ENCODE peak calls at places on chromosomes 7 and 10, in four cellular contexts. One of them, this sample, is unnamed.

GRCh38 chr7:39606352-39606751 is 17.0 kb upstream of the RALA start:
- DNase-seq in GM12878: no peak
- DNase-seq in HCT116: no peak
- DNase-seq in H1: no peak
- DNase-seq in this sample: no peak

GRCh38 chr7:134742688-134743350 is 36.6 kb upstream of the CALD1 start:
- DNase-seq in GM12878: no peak
- DNase-seq in HCT116: no peak
- DNase-seq in H1: no peak
- DNase-seq in this sample: no peak

GRCh38 chr7:137501561-137501960 is 158.0 kb upstream of the PTN start:
- DNase-seq in GM12878: no peak
- DNase-seq in HCT116: no peak
- DNase-seq in H1: no peak
- DNase-seq in this sample: no peak

GRCh38 chr7:47610506-47611044 is 28.7 kb upstream of the TNS3 start:
- DNase-seq in GM12878: no peak
- DNase-seq in HCT116: no peak
- DNase-seq in H1: no peak
- DNase-seq in this sample: no peak

GRCh38 chr10:15253951-15254807 is 85.7 kb upstream of the NMT2 start:
- DNase-seq in GM12878: peak
- DNase-seq in HCT116: no peak
- DNase-seq in H1: no peak
- DNase-seq in this sample: no peak

GRCh38 chr7:155229548-155230168 is 68.0 kb upstream of the INSIG1 start:
- DNase-seq in GM12878: no peak
- DNase-seq in HCT116: no peak
- DNase-seq in H1: no peak
- DNase-seq in this sample: no peak

GRCh38 chr7:12951397-12951801 is 264.0 kb downstream of the ARL4A start:
- DNase-seq in GM12878: no peak
- DNase-seq in HCT116: peak
- DNase-seq in H1: no peak
- DNase-seq in this sample: no peak

GRCh38 chr7:147722119-147722518 is 868.4 kb upstream of the C7orf33 start:
- DNase-seq in GM12878: no peak
- DNase-seq in HCT116: no peak
- DNase-seq in H1: no peak
- DNase-seq in this sample: no peak

GRCh38 chr7:121485457-121486243 is 89.5 kb upstream of the FAM3C start:
- DNase-seq in GM12878: no peak
- DNase-seq in HCT116: no peak
- DNase-seq in H1: no peak
- DNase-seq in this sample: no peak

GRCh38 chr7:147937428-147937827 is 653.1 kb upstream of the C7orf33 start:
- DNase-seq in GM12878: no peak
- DNase-seq in HCT116: no peak
- DNase-seq in H1: no peak
- DNase-seq in this sample: no peak

GRCh38 chr10:102384606-102385429 is 10.7 kb upstream of the NFKB2 start:
- DNase-seq in GM12878: no peak
- DNase-seq in HCT116: no peak
- DNase-seq in H1: no peak
- DNase-seq in this sample: no peak

GRCh38 chr7:90570373-90570959 is 25.7 kb upstream of the CDK14 start:
- DNase-seq in GM12878: no peak
- DNase-seq in HCT116: no peak
- DNase-seq in H1: no peak
- DNase-seq in this sample: no peak

DNA sequence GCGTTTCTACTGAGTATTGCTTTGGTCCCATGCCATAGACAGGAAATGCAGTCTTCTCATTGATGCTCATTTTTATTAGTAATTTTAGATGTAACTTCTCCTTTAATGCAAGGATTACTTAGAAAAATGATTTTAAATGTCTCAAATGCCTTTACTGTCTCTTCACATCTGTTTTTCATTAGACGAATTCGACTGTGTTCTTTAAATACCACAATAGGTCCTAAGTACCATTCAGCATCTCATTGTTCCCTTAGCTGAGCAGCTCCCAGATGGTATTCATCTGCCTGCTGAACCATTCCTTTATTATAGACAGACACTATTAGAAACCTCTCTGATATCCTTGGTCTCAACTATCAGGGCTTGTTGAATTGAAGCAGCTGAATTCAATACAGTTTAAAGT is 113.6 kb downstream of the LSMEM1 start:
- DNase-seq in GM12878: no peak
- DNase-seq in HCT116: no peak
- DNase-seq in H1: no peak
- DNase-seq in this sample: no peak
- TF ChIP-seq YY1 in GM12878: no peak
- TF ChIP-seq YY1 in HCT116: no peak
- TF ChIP-seq YY1 in H1: no peak
- TF ChIP-seq YY1 in this sample: no peak

GRCh38 chr10:13853854-13854253 is 267.1 kb downstream of the PRPF18 start:
- DNase-seq in GM12878: no peak
- DNase-seq in HCT116: no peak
- DNase-seq in H1: no peak
- DNase-seq in this sample: no peak
- TF ChIP-seq ZNF274 in GM12878: no peak
- TF ChIP-seq ZNF274 in HCT116: no peak
- TF ChIP-seq ZNF274 in H1: no peak
- TF ChIP-seq ZNF274 in this sample: no peak

DNA sequence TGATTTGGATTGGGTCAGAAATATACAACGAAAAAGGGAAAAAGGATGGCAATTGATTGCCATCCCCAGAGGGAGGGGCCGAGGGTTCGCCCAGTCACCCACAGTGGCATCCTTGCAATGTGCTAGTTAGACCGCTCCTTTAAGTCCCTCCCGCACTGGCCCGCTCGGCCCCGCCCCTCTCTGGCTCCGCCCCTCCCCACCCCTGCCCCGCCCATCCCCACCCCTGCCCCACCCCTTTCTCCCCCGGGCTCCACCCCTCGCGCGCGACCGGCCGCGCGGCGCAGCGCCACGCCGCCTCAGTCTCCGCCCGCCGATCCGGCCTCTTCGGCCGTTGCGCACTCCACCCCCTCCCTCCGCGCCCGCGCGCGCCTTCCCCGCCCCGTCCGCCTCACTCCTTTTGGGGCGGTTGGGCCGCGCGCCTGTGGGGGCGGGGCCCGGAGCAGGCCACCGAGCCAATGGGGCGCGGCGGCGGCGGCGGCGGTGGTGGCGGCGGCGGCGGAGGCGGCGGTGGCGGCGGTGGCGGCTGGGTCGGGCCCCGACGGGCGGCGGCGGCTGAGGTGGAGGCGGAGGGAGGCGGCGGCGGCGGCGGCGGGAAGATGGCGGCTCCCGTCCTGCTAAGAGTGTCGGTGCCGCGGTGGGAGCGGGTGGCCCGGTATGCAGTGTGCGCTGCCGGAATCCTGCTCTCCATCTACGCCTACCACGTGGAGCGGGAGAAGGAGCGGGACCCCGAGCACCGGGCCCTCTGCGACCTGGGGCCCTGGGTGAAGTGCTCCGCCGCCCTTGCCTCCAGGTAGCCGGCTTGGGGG is at the start of gene VKORC1L1:
- DNase-seq in GM12878: peak
- DNase-seq in HCT116: peak
- DNase-seq in H1: peak
- DNase-seq in this sample: peak
- H3K4me3 ChIP-seq in GM12878: peak
- H3K4me3 ChIP-seq in HCT116: peak
- H3K4me3 ChIP-seq in H1: peak
- H3K4me3 ChIP-seq in this sample: peak

DNA sequence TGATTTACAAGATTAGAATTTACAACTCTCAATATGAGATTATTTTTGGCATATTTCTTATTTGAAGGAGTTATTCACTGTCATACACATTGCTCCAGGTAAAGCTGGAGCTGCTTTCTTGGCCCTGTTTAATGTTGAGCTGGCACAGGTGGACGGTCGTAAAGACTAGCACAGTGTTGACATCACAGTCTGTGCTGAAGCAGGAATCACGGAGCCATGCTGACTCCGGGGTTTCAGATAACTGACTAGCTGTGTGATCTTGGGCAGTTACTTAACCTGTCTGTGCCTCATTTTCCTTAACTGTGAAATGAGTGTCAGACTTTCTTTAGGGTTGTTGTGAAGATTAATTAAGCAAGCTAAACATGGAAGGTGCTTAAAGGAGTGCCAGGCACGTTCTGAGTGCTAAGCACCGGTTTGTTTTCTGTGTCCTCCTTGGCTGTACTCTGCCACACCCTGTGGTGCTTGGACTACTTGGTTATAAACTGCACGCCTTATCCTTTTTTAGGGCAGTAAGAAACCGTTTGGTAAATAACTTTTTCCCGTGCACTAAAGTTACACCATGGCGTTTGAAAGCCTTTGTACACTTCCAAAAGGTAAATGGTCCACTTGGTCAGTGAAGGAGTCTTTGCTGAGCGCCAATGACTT is 47.7 kb downstream of the DYNC2I1 start:
- DNase-seq in GM12878: no peak
- DNase-seq in HCT116: no peak
- DNase-seq in H1: no peak
- DNase-seq in this sample: no peak
- TF ChIP-seq YY1 in GM12878: no peak
- TF ChIP-seq YY1 in HCT116: no peak
- TF ChIP-seq YY1 in H1: no peak
- TF ChIP-seq YY1 in this sample: no peak

GRCh38 chr10:33565231-33565630 is 230.8 kb upstream of the NRP1 start:
- DNase-seq in GM12878: no peak
- DNase-seq in HCT116: no peak
- DNase-seq in H1: no peak
- DNase-seq in this sample: no peak
- TF ChIP-seq ZNF274 in GM12878: no peak
- TF ChIP-seq ZNF274 in HCT116: no peak
- TF ChIP-seq ZNF274 in H1: no peak
- TF ChIP-seq ZNF274 in this sample: no peak